ENCODE peak calls at places on chromosomes 7 and 10, in four cellular contexts. T is cardiac muscle cell, Y is neural progenitor cell, J is type B pancreatic cell. F is an unnamed sample.

GRCh38 chr10:80924063-80924952 is 386.6 kb downstream of the SH2D4B start:
- DNase-seq in J (no peak), T (peak; percentile 71), Y (peak; percentile 78), F (no peak)

GRCh38 chr7:110309941-110310340 is 781.0 kb upstream of the LRRN3 start:
- DNase-seq in Y (no peak), T (no peak), J (no peak), F (no peak)

GRCh38 chr10:117503170-117503885 is 39.2 kb upstream of the EMX2 start:
- DNase-seq in Y (peak; percentile 23), T (no peak), J (no peak), F (no peak)

GRCh38 chr7:36854652-36855051 is 130.4 kb upstream of the AOAH start:
- DNase-seq in T (no peak), Y (no peak), J (no peak), F (no peak)

GRCh38 chr10:29555746-29556481 is 78.9 kb downstream of the SVIL start:
- DNase-seq in Y (peak; percentile 59), J (no peak), T (peak; percentile 31), F (no peak)

GRCh38 chr7:90999989-91000979 is 263.9 kb upstream of the FZD1 start:
- DNase-seq in J (no peak), Y (peak; percentile 18), T (no peak), F (no peak)

GRCh38 chr7:37660614-37661013 is 23.0 kb upstream of the GPR141 start:
- DNase-seq in Y (no peak), J (no peak), T (no peak), F (no peak)

GRCh38 chr7:151383638-151384351 is 26.0 kb downstream of the WDR86 start:
- DNase-seq in T (no peak), Y (no peak), J (no peak), F (no peak)

GRCh38 chr10:128071417-128071782 is 54.8 kb downstream of the MKI67 start:
- DNase-seq in Y (no peak), T (no peak), J (no peak), F (no peak)

GRCh38 chr10:30574423-30574796 is 55.1 kb downstream of the LYZL2 start:
- DNase-seq in T (no peak), J (no peak), Y (no peak), F (no peak)

GRCh38 chr7:72622532-72622931 is 205.5 kb downstream of the TYW1B start:
- DNase-seq in J (no peak), T (no peak), Y (no peak), F (no peak)

GRCh38 chr7:36047254-36047653 is 105.8 kb upstream of the EEPD1 start:
- DNase-seq in Y (no peak), J (no peak), T (no peak), F (no peak)

GRCh38 chr10:110609592-110609991 is 34.5 kb upstream of the RBM20 start:
- DNase-seq in T (peak; percentile 49), Y (no peak), J (no peak), F (no peak)

GRCh38 chr7:95772298-95772770 is at the start of gene DYNC1I1:
- DNase-seq in J (peak; percentile 75), Y (peak; percentile 83), T (peak; percentile 90), F (peak; percentile 88)

GRCh38 chr7:156969972-156970420 is 20.5 kb downstream of the NOM1 start:
- DNase-seq in T (no peak), J (no peak), Y (no peak), F (no peak)

GRCh38 chr10:22655312-22655973 is 58.9 kb downstream of the PIP4K2A start:
- DNase-seq in Y (no peak), J (no peak), T (no peak), F (no peak)

GRCh38 chr10:84938117-84938905 is 609.9 kb downstream of the CCSER2 start:
- DNase-seq in J (no peak), Y (no peak), T (no peak), F (no peak)

GRCh38 chr10:137031-137430 is 1.8 kb downstream of the ZMYND11 start:
- DNase-seq in T (peak; percentile 22), J (no peak), Y (peak; percentile 53), F (no peak)

GRCh38 chr10:396535-397220 is 261.4 kb downstream of the ZMYND11 start:
- DNase-seq in J (peak; percentile 20), Y (no peak), T (no peak), F (no peak)

GRCh38 chr7:114021135-114021534 is 102.3 kb upstream of the PPP1R3A start:
- DNase-seq in Y (no peak), T (no peak), J (no peak), F (no peak)

GRCh38 chr7:72709909-72710308 is 118.1 kb downstream of the TYW1B start:
- DNase-seq in J (no peak), Y (no peak), T (no peak), F (no peak)

GRCh38 chr7:53500076-53500475 is 464.6 kb downstream of the POM121L12 start:
- DNase-seq in Y (no peak), T (no peak), J (no peak), F (no peak)

GRCh38 chr10:84179059-84179710 is 5.6 kb downstream of the GPR15LG start:
- DNase-seq in J (no peak), Y (no peak), T (no peak), F (no peak)

GRCh38 chr7:49635800-49636199 is 137.6 kb upstream of the VWC2 start:
- DNase-seq in J (no peak), Y (no peak), T (no peak), F (no peak)
- TF ChIP-seq CTCF in J (no peak), Y (peak; percentile 16), T (no peak), F (no peak)

DNA sequence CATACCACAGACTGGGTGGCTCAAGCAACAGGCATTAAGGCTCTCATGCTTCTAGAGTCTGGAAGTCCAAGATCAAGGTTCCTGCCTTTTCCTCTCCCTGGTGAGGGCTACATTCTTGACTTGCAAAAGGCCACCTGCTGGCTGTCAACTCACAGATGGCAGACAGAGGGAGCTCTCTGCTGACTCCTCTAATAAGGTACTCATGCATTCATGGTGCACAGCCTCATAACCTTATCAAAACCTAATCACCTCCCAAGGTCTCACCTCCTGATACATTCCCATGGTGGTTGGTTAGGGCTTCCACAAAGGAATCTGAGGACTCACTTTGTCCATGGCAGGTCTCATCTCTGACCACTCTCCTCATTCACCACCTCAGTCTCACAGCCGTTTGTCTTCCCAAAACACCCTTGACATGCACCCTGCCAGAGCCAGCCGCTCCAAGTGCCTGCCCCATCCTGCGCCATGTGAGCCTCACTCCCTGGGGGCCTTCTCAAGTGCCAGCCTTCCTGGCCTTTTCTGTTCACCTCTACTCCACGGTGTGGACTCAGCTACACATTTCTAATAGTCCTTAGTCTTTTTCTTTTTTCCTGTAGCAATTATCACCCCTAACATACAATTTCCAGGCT is 400.3 kb upstream of the ADARB2 start:
- DNase-seq in T (peak; percentile 52), J (no peak), Y (peak; percentile 49), F (no peak)
- TF ChIP-seq CTCF in T (no peak), J (peak; percentile 72), Y (peak; percentile 65), F (peak; percentile 53)

GRCh38 chr7:158445421-158446175 is 142.0 kb downstream of the PTPRN2 start:
- DNase-seq in T (no peak), J (no peak), Y (peak; percentile 26), F (peak; percentile 80)
- TF ChIP-seq CTCF in T (no peak), J (no peak), Y (no peak), F (no peak)

DNA sequence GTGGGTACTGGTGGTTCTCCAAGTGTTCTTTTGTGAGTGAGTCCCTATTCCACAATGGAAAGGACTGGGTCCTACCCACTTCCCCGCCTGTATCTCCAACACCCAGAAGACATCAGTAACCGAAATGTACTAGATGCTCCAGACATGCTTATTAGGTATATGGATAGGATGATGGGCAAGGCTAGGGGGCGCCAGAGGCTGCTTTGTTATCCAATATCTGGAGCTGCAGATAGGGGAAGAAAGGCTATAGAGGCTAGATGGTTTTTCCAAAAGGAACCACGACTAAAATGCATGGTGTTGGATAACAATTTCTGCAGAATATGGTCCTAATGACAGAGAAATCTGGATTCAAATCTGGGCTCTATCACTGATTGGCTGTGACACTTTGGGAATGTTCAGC is 56.2 kb upstream of the TM9SF3 start:
- DNase-seq in T (peak; percentile 76), Y (peak; percentile 75), J (no peak), F (no peak)
- TF ChIP-seq CTCF in T (peak; percentile 37), Y (peak; percentile 73), J (peak; percentile 65), F (peak; percentile 40)

DNA sequence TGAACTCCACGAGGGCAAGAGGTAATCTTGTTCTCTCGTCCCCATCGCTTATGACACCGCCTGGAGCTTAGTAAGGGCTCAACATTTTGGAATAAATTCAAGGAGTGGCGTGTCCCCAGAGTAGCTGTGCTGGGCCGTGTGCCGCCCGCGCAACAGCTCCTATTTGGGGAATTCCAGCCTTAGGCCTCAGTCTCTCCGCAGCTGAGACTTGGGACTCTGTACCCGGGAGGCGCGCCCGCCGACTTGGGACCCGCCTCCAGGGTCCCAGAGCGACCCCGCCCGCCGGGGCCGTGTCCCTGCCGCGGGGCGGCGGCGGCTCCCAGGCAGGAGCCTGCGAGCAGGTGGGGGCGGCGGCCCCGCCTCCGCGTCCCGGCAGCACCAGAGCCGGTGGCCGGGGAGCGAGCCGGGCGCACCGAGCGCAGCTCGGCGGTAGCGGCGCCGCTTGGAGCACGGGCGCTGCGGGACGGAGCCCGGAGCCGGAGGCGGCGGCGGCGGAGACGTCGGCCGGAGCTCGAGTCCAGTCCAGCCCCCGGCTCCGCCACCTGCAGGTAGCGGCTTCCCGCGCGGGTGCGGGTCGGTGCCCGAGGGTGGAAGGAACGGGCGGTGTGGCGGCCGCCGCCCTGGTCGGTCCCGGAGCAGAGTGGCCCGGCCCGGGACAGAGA is at the start of gene WIPF3:
- DNase-seq in Y (peak; percentile 88), T (peak; percentile 70), J (no peak), F (no peak)
- TF ChIP-seq CTCF in Y (peak; percentile 21), T (no peak), J (peak; percentile 34), F (no peak)

DNA sequence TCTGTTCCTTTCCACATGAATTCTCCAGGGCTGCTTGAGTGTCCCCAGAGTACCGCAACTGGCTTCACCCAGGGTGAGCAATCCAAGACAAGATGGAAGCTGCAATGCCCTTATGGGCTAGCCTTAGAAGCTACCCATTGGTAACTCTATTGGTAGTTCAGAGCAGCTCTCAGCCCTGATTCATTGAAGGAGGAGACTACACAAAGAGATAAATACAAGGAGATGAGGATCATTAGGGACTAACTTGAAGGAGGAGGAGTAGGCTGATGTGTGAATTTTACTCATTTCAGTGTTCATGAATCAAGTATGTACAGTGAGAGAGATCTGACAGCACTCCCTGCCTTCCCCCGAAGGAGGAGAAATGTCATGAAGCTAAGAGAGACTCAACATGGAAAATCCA is 124.0 kb downstream of the REEP3 start:
- DNase-seq in T (no peak), J (no peak), Y (no peak), F (no peak)
- TF ChIP-seq CTCF in T (no peak), J (no peak), Y (no peak), F (no peak)